ENCODE peak calls at places on chromosomes 13 and 19, in eight cellular contexts. P, R, X, J, M, Z, G and K are unnamed samples.

GRCh38 chr13:111541752-111542529 is 221.5 kb downstream of the TEX29 start:
- DNase-seq in P (no peak), R (no peak), X (no peak), J (no peak), M (no peak), Z (no peak), G (no peak), K (no peak)

GRCh38 chr13:23918208-23918607 is 20.9 kb upstream of the C1QTNF9B start:
- DNase-seq in P (no peak), R (no peak), X (no peak), J (no peak), M (no peak), Z (no peak), G (no peak), K (no peak)

GRCh38 chr13:114035583-114036501 is 62.0 kb upstream of the C13orf46 start:
- DNase-seq in P (no peak), R (no peak), X (peak; percentile 45), J (no peak), M (peak; percentile 55), Z (no peak), G (no peak), K (no peak)

GRCh38 chr19:36182612-36183454 is 30.6 kb upstream of the COX7A1 start:
- DNase-seq in P (no peak), R (peak; percentile 5), X (no peak), J (no peak), M (no peak), Z (no peak), G (no peak), K (no peak)

GRCh38 chr19:53394522-53394973 is 401 bp upstream of the ZNF765 start:
- DNase-seq in P (no peak), R (no peak), X (peak; percentile 60), J (peak; percentile 18), M (peak; percentile 80), Z (peak; percentile 9), G (no peak), K (peak; percentile 24)

GRCh38 chr19:1069009-1069779 is 2.2 kb downstream of the ARHGAP45 start:
- DNase-seq in P (peak; percentile 94), R (no peak), X (no peak), J (no peak), M (no peak), Z (no peak), G (peak; percentile 39), K (no peak)

GRCh38 chr19:28495046-28495445 is 717.9 kb downstream of the UQCRFS1 start:
- DNase-seq in P (no peak), R (no peak), X (no peak), J (no peak), M (no peak), Z (no peak), G (no peak), K (no peak)

GRCh38 chr13:112247471-112248405 is 128.4 kb upstream of the SPACA7 start:
- DNase-seq in P (no peak), R (no peak), X (no peak), J (no peak), M (no peak), Z (no peak), G (no peak), K (no peak)

GRCh38 chr19:42185281-42185680 is 32.2 kb downstream of the DEDD2 start:
- DNase-seq in P (peak; percentile 77), R (peak; percentile 32), X (no peak), J (no peak), M (no peak), Z (no peak), G (no peak), K (no peak)

GRCh38 chr13:19567820-19568534 is 6.6 kb upstream of the TPTE2 start:
- DNase-seq in P (peak; percentile 51), R (no peak), X (no peak), J (no peak), M (no peak), Z (no peak), G (no peak), K (no peak)

GRCh38 chr19:12140545-12141404 is 625 bp upstream of the ZNF20 start:
- DNase-seq in P (peak; percentile 76), R (peak; percentile 88), X (peak; percentile 81), J (peak; percentile 31), M (peak; percentile 87), Z (peak; percentile 25), G (peak; percentile 91), K (peak; percentile 86)

GRCh38 chr19:35633727-35634440 is 5.0 kb downstream of the RBM42 start:
- DNase-seq in P (no peak), R (no peak), X (no peak), J (no peak), M (no peak), Z (no peak), G (no peak), K (no peak)

GRCh38 chr19:4406626-4407025 is 4.2 kb downstream of the CHAF1A start:
- DNase-seq in P (no peak), R (no peak), X (no peak), J (no peak), M (no peak), Z (no peak), G (no peak), K (no peak)

GRCh38 chr19:52231154-52231565 is 38.2 kb upstream of the ZNF766 start:
- DNase-seq in P (no peak), R (no peak), X (no peak), J (no peak), M (no peak), Z (no peak), G (no peak), K (no peak)

GRCh38 chr13:100855151-100855550 is 180.6 kb upstream of the TMTC4 start:
- DNase-seq in P (no peak), R (no peak), X (no peak), J (no peak), M (no peak), Z (no peak), G (no peak), K (no peak)

GRCh38 chr13:23639672-23640275 is 69.6 kb downstream of the TNFRSF19 start:
- DNase-seq in P (no peak), R (no peak), X (no peak), J (no peak), M (no peak), Z (no peak), G (no peak), K (no peak)

GRCh38 chr13:70923863-70924752 is 815.9 kb upstream of the KLHL1 start:
- DNase-seq in P (no peak), R (no peak), X (no peak), J (no peak), M (no peak), Z (no peak), G (no peak), K (no peak)

GRCh38 chr13:51097353-51098043 is 13.6 kb downstream of the C13orf42 start:
- DNase-seq in P (no peak), R (no peak), X (no peak), J (no peak), M (no peak), Z (no peak), G (no peak), K (no peak)

GRCh38 chr13:98730441-98730840 is 22.0 kb downstream of the SLC15A1 start:
- DNase-seq in P (no peak), R (no peak), X (no peak), J (no peak), M (no peak), Z (no peak), G (no peak), K (no peak)

GRCh38 chr13:109483369-109483768 is 303.0 kb downstream of the IRS2 start:
- DNase-seq in P (no peak), R (peak; percentile 18), X (no peak), J (no peak), M (no peak), Z (no peak), G (no peak), K (no peak)

GRCh38 chr13:37685206-37685605 is 86.6 kb upstream of the POSTN start:
- DNase-seq in P (no peak), R (no peak), X (no peak), J (no peak), M (no peak), Z (no peak), G (no peak), K (no peak)

GRCh38 chr13:59424661-59425060 is 739.1 kb downstream of the DIAPH3 start:
- DNase-seq in P (no peak), R (peak; percentile 11), X (no peak), J (no peak), M (no peak), Z (no peak), G (no peak), K (no peak)

GRCh38 chr19:31770220-31770619 is 421.0 kb upstream of the TSHZ3 start:
- DNase-seq in P (no peak), R (no peak), X (no peak), J (no peak), M (no peak), Z (no peak), G (no peak), K (no peak)

GRCh38 chr13:36736119-36736726 is 62.4 kb downstream of the SERTM1 start:
- DNase-seq in P (peak; percentile 14), R (peak; percentile 81), X (peak; percentile 61), J (no peak), M (peak; percentile 47), Z (no peak), G (peak; percentile 62), K (no peak)

GRCh38 chr13:101157261-101157660 is 259.0 kb downstream of the NALCN start:
- DNase-seq in P (no peak), R (no peak), X (no peak), J (no peak), M (no peak), Z (no peak), G (no peak), K (no peak)

GRCh38 chr19:55247621-55248099 is 11.2 kb downstream of the PPP6R1 start:
- DNase-seq in P (no peak), R (peak; percentile 73), X (no peak), J (no peak), M (no peak), Z (peak; percentile 35), G (no peak), K (no peak)

GRCh38 chr19:10895920-10896319 is 24.6 kb downstream of the CARM1 start:
- DNase-seq in P (no peak), R (no peak), X (peak; percentile 31), J (no peak), M (peak; percentile 67), Z (no peak), G (no peak), K (no peak)
- TF ChIP-seq CTCF in P (no peak), R (no peak), X (no peak), J (no peak), M (no peak), Z (peak; percentile 12), G (no peak), K (no peak)

GRCh38 chr13:82330499-82330898 is 1551.8 kb downstream of the SLITRK1 start:
- DNase-seq in P (peak; percentile 38), R (peak; percentile 25), X (no peak), J (no peak), M (no peak), Z (no peak), G (peak; percentile 11), K (no peak)
- TF ChIP-seq CTCF in P (peak; percentile 62), R (peak; percentile 46), X (peak; percentile 66), J (no peak), M (peak; percentile 79), Z (peak; percentile 13), G (peak; percentile 36), K (no peak)

GRCh38 chr19:2171349-2172145 is 7.8 kb downstream of the DOT1L start:
- DNase-seq in P (no peak), R (peak; percentile 60), X (no peak), J (no peak), M (peak; percentile 57), Z (no peak), G (no peak), K (no peak)
- TF ChIP-seq CTCF in P (peak; percentile 12), R (peak; percentile 6), X (no peak), J (no peak), M (no peak), Z (no peak), G (no peak), K (no peak)

GRCh38 chr13:53691417-53691816 is 662.8 kb downstream of the OLFM4 start:
- DNase-seq in P (no peak), R (no peak), X (no peak), J (no peak), M (no peak), Z (no peak), G (no peak), K (no peak)

GRCh38 chr13:53694814-53695533 is 666.4 kb downstream of the OLFM4 start:
- DNase-seq in P (no peak), R (no peak), X (no peak), J (no peak), M (no peak), Z (no peak), G (no peak), K (no peak)
- TF ChIP-seq CTCF in P (no peak), R (no peak), X (no peak), J (no peak), M (no peak), Z (no peak), G (no peak), K (no peak)